ENCODE peak calls at places on chromosomes 7 and 10, in eight cellular contexts. One of them, this sample, is unnamed.
A peak's percentile ranks its signal among the peaks of the same experiment; 100 is the strongest.

GRCh38 chr10:95445837-95446347 is 115.3 kb downstream of the SORBS1 start:
- DNase-seq in Kasumi-1: peak; percentile 83
- DNase-seq in NCI-H1105 treated with DMSO at 0.1 percent for 48 hours: peak; percentile 43
- DNase-seq in natural killer cell: no peak
- DNase-seq in sciatic nerve: no peak
- DNase-seq in T-helper 9 cell: no peak
- DNase-seq in Karpas-422: peak; percentile 65
- DNase-seq in GM20000: peak; percentile 71
- DNase-seq in this sample: peak; percentile 91

GRCh38 chr7:140159487-140159886 is 17.3 kb downstream of the KDM7A start:
- DNase-seq in sciatic nerve: no peak
- DNase-seq in natural killer cell: no peak
- DNase-seq in NCI-H1105 treated with DMSO at 0.1 percent for 48 hours: no peak
- DNase-seq in Karpas-422: no peak
- DNase-seq in T-helper 9 cell: no peak
- DNase-seq in GM20000: no peak
- DNase-seq in Kasumi-1: no peak
- DNase-seq in this sample: no peak

GRCh38 chr10:14476641-14477407 is 146.1 kb upstream of the FRMD4A start:
- DNase-seq in T-helper 9 cell: no peak
- DNase-seq in NCI-H1105 treated with DMSO at 0.1 percent for 48 hours: no peak
- DNase-seq in natural killer cell: no peak
- DNase-seq in GM20000: no peak
- DNase-seq in Karpas-422: no peak
- DNase-seq in sciatic nerve: no peak
- DNase-seq in Kasumi-1: no peak
- DNase-seq in this sample: no peak

GRCh38 chr10:94223702-94224370 is 138.9 kb downstream of the NOC3L start:
- DNase-seq in natural killer cell: no peak
- DNase-seq in Karpas-422: no peak
- DNase-seq in sciatic nerve: no peak
- DNase-seq in T-helper 9 cell: no peak
- DNase-seq in NCI-H1105 treated with DMSO at 0.1 percent for 48 hours: no peak
- DNase-seq in GM20000: no peak
- DNase-seq in Kasumi-1: no peak
- DNase-seq in this sample: no peak

GRCh38 chr7:123190109-123190831 is 9.5 kb downstream of the SLC13A1 start:
- DNase-seq in T-helper 9 cell: no peak
- DNase-seq in Karpas-422: no peak
- DNase-seq in GM20000: peak; percentile 42
- DNase-seq in natural killer cell: no peak
- DNase-seq in NCI-H1105 treated with DMSO at 0.1 percent for 48 hours: no peak
- DNase-seq in Kasumi-1: peak; percentile 59
- DNase-seq in sciatic nerve: no peak
- DNase-seq in this sample: no peak

GRCh38 chr7:157932498-157933218 is 595.9 kb downstream of the DNAJB6 start:
- DNase-seq in GM20000: no peak
- DNase-seq in natural killer cell: no peak
- DNase-seq in NCI-H1105 treated with DMSO at 0.1 percent for 48 hours: no peak
- DNase-seq in Kasumi-1: no peak
- DNase-seq in T-helper 9 cell: no peak
- DNase-seq in sciatic nerve: no peak
- DNase-seq in Karpas-422: peak; percentile 56
- DNase-seq in this sample: no peak

GRCh38 chr7:91030680-91031079 is 233.6 kb upstream of the FZD1 start:
- DNase-seq in Karpas-422: no peak
- DNase-seq in GM20000: no peak
- DNase-seq in NCI-H1105 treated with DMSO at 0.1 percent for 48 hours: no peak
- DNase-seq in Kasumi-1: no peak
- DNase-seq in natural killer cell: no peak
- DNase-seq in T-helper 9 cell: no peak
- DNase-seq in sciatic nerve: no peak
- DNase-seq in this sample: no peak

GRCh38 chr10:79505771-79506351 is 6.5 kb upstream of the EIF5AL1 start:
- DNase-seq in Kasumi-1: no peak
- DNase-seq in NCI-H1105 treated with DMSO at 0.1 percent for 48 hours: no peak
- DNase-seq in GM20000: no peak
- DNase-seq in Karpas-422: no peak
- DNase-seq in T-helper 9 cell: no peak
- DNase-seq in sciatic nerve: no peak
- DNase-seq in natural killer cell: no peak
- DNase-seq in this sample: no peak

GRCh38 chr10:33122014-33122788 is 164.2 kb upstream of the ITGB1 start:
- DNase-seq in T-helper 9 cell: no peak
- DNase-seq in natural killer cell: no peak
- DNase-seq in Kasumi-1: no peak
- DNase-seq in sciatic nerve: no peak
- DNase-seq in GM20000: no peak
- DNase-seq in NCI-H1105 treated with DMSO at 0.1 percent for 48 hours: no peak
- DNase-seq in Karpas-422: no peak
- DNase-seq in this sample: no peak

GRCh38 chr7:50718311-50718710 is 64.4 kb downstream of the GRB10 start:
- DNase-seq in sciatic nerve: no peak
- DNase-seq in natural killer cell: no peak
- DNase-seq in NCI-H1105 treated with DMSO at 0.1 percent for 48 hours: no peak
- DNase-seq in T-helper 9 cell: no peak
- DNase-seq in GM20000: no peak
- DNase-seq in Kasumi-1: no peak
- DNase-seq in Karpas-422: no peak
- DNase-seq in this sample: no peak

GRCh38 chr7:112869111-112869774 is 79.0 kb upstream of the TMEM168 start:
- DNase-seq in Kasumi-1: peak; percentile 52
- DNase-seq in Karpas-422: peak; percentile 86
- DNase-seq in sciatic nerve: no peak
- DNase-seq in natural killer cell: peak; percentile 41
- DNase-seq in T-helper 9 cell: peak; percentile 29
- DNase-seq in GM20000: peak; percentile 47
- DNase-seq in NCI-H1105 treated with DMSO at 0.1 percent for 48 hours: no peak
- DNase-seq in this sample: no peak

GRCh38 chr7:116582806-116583444 is 58.1 kb downstream of the CAV1 start:
- DNase-seq in Kasumi-1: no peak
- DNase-seq in natural killer cell: no peak
- DNase-seq in sciatic nerve: no peak
- DNase-seq in Karpas-422: no peak
- DNase-seq in NCI-H1105 treated with DMSO at 0.1 percent for 48 hours: no peak
- DNase-seq in GM20000: no peak
- DNase-seq in T-helper 9 cell: no peak
- DNase-seq in this sample: no peak

GRCh38 chr7:77831481-77831880 is 32.9 kb downstream of the PHTF2 start:
- DNase-seq in GM20000: no peak
- DNase-seq in Kasumi-1: no peak
- DNase-seq in natural killer cell: no peak
- DNase-seq in sciatic nerve: no peak
- DNase-seq in NCI-H1105 treated with DMSO at 0.1 percent for 48 hours: no peak
- DNase-seq in Karpas-422: no peak
- DNase-seq in T-helper 9 cell: no peak
- DNase-seq in this sample: no peak

GRCh38 chr10:114879541-114880158 is 58.1 kb downstream of the FHIP2A start:
- DNase-seq in sciatic nerve: no peak
- DNase-seq in NCI-H1105 treated with DMSO at 0.1 percent for 48 hours: no peak
- DNase-seq in Karpas-422: peak; percentile 53
- DNase-seq in natural killer cell: no peak
- DNase-seq in Kasumi-1: peak; percentile 61
- DNase-seq in GM20000: peak; percentile 42
- DNase-seq in T-helper 9 cell: peak; percentile 19
- DNase-seq in this sample: no peak

GRCh38 chr7:80950550-80950967 is 31.7 kb upstream of the SEMA3C start:
- DNase-seq in Karpas-422: no peak
- DNase-seq in NCI-H1105 treated with DMSO at 0.1 percent for 48 hours: no peak
- DNase-seq in sciatic nerve: no peak
- DNase-seq in Kasumi-1: no peak
- DNase-seq in natural killer cell: no peak
- DNase-seq in T-helper 9 cell: no peak
- DNase-seq in GM20000: no peak
- DNase-seq in this sample: no peak

GRCh38 chr7:39336457-39336856 is 229.7 kb upstream of the YAE1 start:
- DNase-seq in Kasumi-1: no peak
- DNase-seq in sciatic nerve: no peak
- DNase-seq in Karpas-422: no peak
- DNase-seq in GM20000: no peak
- DNase-seq in T-helper 9 cell: no peak
- DNase-seq in NCI-H1105 treated with DMSO at 0.1 percent for 48 hours: no peak
- DNase-seq in natural killer cell: no peak
- DNase-seq in this sample: no peak

GRCh38 chr7:100132126-100132525 is 5.4 kb downstream of the MBLAC1 start:
- DNase-seq in Kasumi-1: no peak
- DNase-seq in GM20000: no peak
- DNase-seq in Karpas-422: no peak
- DNase-seq in sciatic nerve: no peak
- DNase-seq in NCI-H1105 treated with DMSO at 0.1 percent for 48 hours: no peak
- DNase-seq in natural killer cell: no peak
- DNase-seq in T-helper 9 cell: no peak
- DNase-seq in this sample: no peak

GRCh38 chr10:132989476-132990415 is 47.4 kb upstream of the CFAP46 start:
- DNase-seq in Kasumi-1: no peak
- DNase-seq in Karpas-422: no peak
- DNase-seq in sciatic nerve: no peak
- DNase-seq in T-helper 9 cell: no peak
- DNase-seq in natural killer cell: no peak
- DNase-seq in NCI-H1105 treated with DMSO at 0.1 percent for 48 hours: no peak
- DNase-seq in GM20000: no peak
- DNase-seq in this sample: no peak

GRCh38 chr7:21923663-21924062 is 22.0 kb downstream of the CDCA7L start:
- DNase-seq in Karpas-422: peak; percentile 53
- DNase-seq in natural killer cell: no peak
- DNase-seq in T-helper 9 cell: no peak
- DNase-seq in NCI-H1105 treated with DMSO at 0.1 percent for 48 hours: peak; percentile 87
- DNase-seq in sciatic nerve: no peak
- DNase-seq in GM20000: no peak
- DNase-seq in Kasumi-1: no peak
- DNase-seq in this sample: peak; percentile 90

GRCh38 chr10:67697646-67698245 is 1.8 kb upstream of the CTNNA3 start:
- DNase-seq in sciatic nerve: no peak
- DNase-seq in natural killer cell: no peak
- DNase-seq in Kasumi-1: peak; percentile 80
- DNase-seq in Karpas-422: peak; percentile 82
- DNase-seq in GM20000: peak; percentile 60
- DNase-seq in T-helper 9 cell: peak; percentile 1
- DNase-seq in NCI-H1105 treated with DMSO at 0.1 percent for 48 hours: peak; percentile 70
- DNase-seq in this sample: peak; percentile 33

GRCh38 chr7:27094304-27095049 is 1.3 kb downstream of the HOXA1 start:
- DNase-seq in T-helper 9 cell: no peak
- DNase-seq in Kasumi-1: no peak
- DNase-seq in natural killer cell: no peak
- DNase-seq in sciatic nerve: peak; percentile 57
- DNase-seq in GM20000: peak; percentile 19
- DNase-seq in NCI-H1105 treated with DMSO at 0.1 percent for 48 hours: no peak
- DNase-seq in Karpas-422: no peak
- DNase-seq in this sample: no peak

GRCh38 chr10:110208614-110209398 is 1.4 kb downstream of the MXI1 start:
- DNase-seq in T-helper 9 cell: no peak
- DNase-seq in Kasumi-1: peak; percentile 83
- DNase-seq in sciatic nerve: no peak
- DNase-seq in GM20000: peak; percentile 71
- DNase-seq in NCI-H1105 treated with DMSO at 0.1 percent for 48 hours: no peak
- DNase-seq in Karpas-422: peak; percentile 63
- DNase-seq in natural killer cell: no peak
- DNase-seq in this sample: no peak

GRCh38 chr7:131554880-131555516 is 1.4 kb downstream of the PODXL start:
- DNase-seq in T-helper 9 cell: no peak
- DNase-seq in Karpas-422: peak; percentile 45
- DNase-seq in natural killer cell: no peak
- DNase-seq in sciatic nerve: no peak
- DNase-seq in GM20000: peak; percentile 30
- DNase-seq in NCI-H1105 treated with DMSO at 0.1 percent for 48 hours: peak; percentile 8
- DNase-seq in Kasumi-1: no peak
- DNase-seq in this sample: no peak

GRCh38 chr7:77738871-77739270 is 42.6 kb downstream of the RSBN1L start:
- DNase-seq in natural killer cell: no peak
- DNase-seq in Karpas-422: no peak
- DNase-seq in Kasumi-1: no peak
- DNase-seq in T-helper 9 cell: no peak
- DNase-seq in NCI-H1105 treated with DMSO at 0.1 percent for 48 hours: no peak
- DNase-seq in GM20000: no peak
- DNase-seq in sciatic nerve: no peak
- DNase-seq in this sample: no peak

GRCh38 chr10:22598488-22598887 is 115.9 kb downstream of the PIP4K2A start:
- DNase-seq in GM20000: no peak
- DNase-seq in T-helper 9 cell: no peak
- DNase-seq in Kasumi-1: no peak
- DNase-seq in natural killer cell: no peak
- DNase-seq in Karpas-422: no peak
- DNase-seq in NCI-H1105 treated with DMSO at 0.1 percent for 48 hours: no peak
- DNase-seq in sciatic nerve: no peak
- DNase-seq in this sample: no peak

This sample was measured in NCI-H510A treated with DMSO at 0.1 percent for 48 hours.